ENCODE peak calls at places on chromosomes 7 and 10, in six cellular contexts. K is heart right ventricle, F is upper lobe of right lung, O is colonic mucosa, G is foreskin keratinocyte, C is RWPE1. R is an unnamed sample.

GRCh38 chr10:96025566-96025965 is 17.8 kb upstream of the CCNJ start:
- DNase-seq in K (no peak), F (no peak), O (no peak), G (no peak), C (no peak), R (peak; percentile 6)

GRCh38 chr7:805261-805660 is 27.0 kb upstream of the SUN1 start:
- DNase-seq in K (peak; percentile 54), F (peak; percentile 51), O (peak; percentile 89), G (no peak), C (no peak), R (no peak)

GRCh38 chr7:135510603-135511183 is 791 bp upstream of the CNOT4 start:
- DNase-seq in K (no peak), F (no peak), O (peak; percentile 30), G (no peak), C (peak; percentile 2), R (no peak)

GRCh38 chr10:119502214-119502613 is 40.3 kb downstream of the RGS10 start:
- DNase-seq in K (no peak), F (no peak), O (no peak), G (no peak), C (no peak), R (no peak)

GRCh38 chr10:9076066-9076465 is 1021.6 kb downstream of the GATA3 start:
- DNase-seq in K (no peak), F (no peak), O (no peak), G (no peak), C (no peak), R (no peak)

GRCh38 chr10:124496620-124497019 is 35.0 kb downstream of the LHPP start:
- DNase-seq in K (no peak), F (no peak), O (no peak), G (no peak), C (no peak), R (no peak)

GRCh38 chr10:96565774-96566173 is 21.0 kb downstream of the TM9SF3 start:
- DNase-seq in K (no peak), F (no peak), O (no peak), G (no peak), C (no peak), R (no peak)

GRCh38 chr10:121436630-121437311 is 161.5 kb downstream of the FGFR2 start:
- DNase-seq in K (no peak), F (no peak), O (no peak), G (no peak), C (no peak), R (no peak)

GRCh38 chr7:83410989-83411591 is 237.8 kb downstream of the SEMA3E start:
- DNase-seq in K (no peak), F (no peak), O (no peak), G (no peak), C (peak; percentile 23), R (peak; percentile 9)

DNA sequence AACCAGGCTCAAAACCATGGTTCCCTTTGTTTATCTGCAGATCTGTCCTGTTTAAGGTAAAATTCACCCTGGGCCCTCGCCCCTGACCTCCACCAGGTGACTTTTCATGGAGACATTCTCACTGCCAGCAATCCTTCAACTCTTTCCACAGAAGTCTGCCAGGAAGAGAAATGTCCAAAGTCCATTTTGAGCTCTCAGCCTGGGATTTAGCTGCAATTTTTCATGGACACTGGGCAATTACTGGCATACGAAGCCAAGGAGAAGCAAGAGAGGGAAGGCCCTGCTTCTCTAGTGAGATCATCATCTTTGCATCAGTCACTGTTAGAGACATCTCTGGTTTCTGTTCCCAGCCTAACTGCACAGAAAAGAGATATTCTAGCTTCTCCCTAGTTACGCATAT is 168.7 kb downstream of the SNX10 start:
- DNase-seq in K (no peak), F (no peak), O (no peak), G (no peak), C (no peak), R (no peak)
- H3K27ac ChIP-seq in K (no peak overlapping the region), F (no peak overlapping the region), O (no peak overlapping the region), G (no peak overlapping the region), C (no peak overlapping the region), R (no peak overlapping the region)

DNA sequence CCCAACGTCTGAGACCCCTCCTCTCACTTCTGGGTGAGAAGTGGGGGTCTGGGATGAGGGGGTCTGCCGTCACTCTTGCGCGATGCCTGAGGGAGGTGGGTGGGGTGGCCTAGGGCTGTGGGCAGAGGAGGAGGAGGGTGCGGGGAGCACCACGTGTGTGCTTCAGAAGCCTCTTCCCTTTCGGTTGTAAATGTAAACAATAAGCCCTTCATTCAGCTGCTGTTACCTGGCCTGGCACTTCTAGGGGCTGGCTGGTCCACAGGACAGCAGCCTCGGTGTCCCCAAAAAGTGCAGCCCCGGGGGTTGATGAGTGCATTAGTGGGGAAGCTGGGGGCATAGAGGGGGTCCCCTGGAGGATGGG is 1.4 kb downstream of the CLIP2 start:
- DNase-seq in K (no peak), F (no peak), O (peak; percentile 70), G (no peak), C (no peak), R (no peak)
- H3K27ac ChIP-seq in K (no peak overlapping the region), F (no peak overlapping the region), O (peak overlapping the region; percentile 87), G (no peak overlapping the region), C (peak overlapping the region; percentile 70), R (no peak overlapping the region)

DNA sequence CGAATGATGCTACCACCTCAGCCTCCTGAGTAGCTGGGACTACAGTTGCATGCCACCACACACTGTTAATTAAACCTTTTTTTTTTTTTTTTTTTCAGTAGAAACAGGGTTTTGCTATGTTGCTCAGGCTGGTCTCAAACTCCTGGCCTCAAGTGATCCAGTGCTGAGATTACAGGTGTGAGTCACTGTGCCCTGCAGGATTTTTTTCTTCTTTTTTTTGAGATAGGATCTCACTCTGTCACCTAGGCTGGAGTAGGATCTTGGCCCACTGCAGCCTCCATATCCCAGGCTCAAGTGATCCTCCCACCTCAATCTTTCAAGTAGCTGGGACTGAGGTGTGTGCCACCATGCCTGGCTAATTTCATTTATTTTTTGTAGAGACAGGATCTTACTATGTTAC is 6.4 kb downstream of the ACTA2 start:
- DNase-seq in K (no peak), F (no peak), O (no peak), G (no peak), C (no peak), R (no peak)
- H3K27ac ChIP-seq in K (no peak overlapping the region), F (no peak overlapping the region), O (no peak overlapping the region), G (no peak overlapping the region), C (no peak overlapping the region), R (no peak overlapping the region)

GRCh38 chr7:70416611-70417010 is 715.3 kb upstream of the GALNT17 start:
- DNase-seq in K (no peak), F (no peak), O (no peak), G (no peak), C (no peak), R (no peak)
- H3K27ac ChIP-seq in K (no peak overlapping the region), F (no peak overlapping the region), O (no peak overlapping the region), G (no peak overlapping the region), C (no peak overlapping the region), R (no peak overlapping the region)

GRCh38 chr10:79380918-79381775 is 33.9 kb downstream of the PPIF start:
- DNase-seq in K (no peak), F (peak; percentile 30), O (peak; percentile 20), G (no peak), C (no peak), R (no peak)

GRCh38 chr10:79380125-79380917 is 33.1 kb downstream of the PPIF start:
- DNase-seq in K (no peak), F (no peak), O (peak; percentile 51), G (no peak), C (no peak), R (no peak)

GRCh38 chr10:79378383-79378646 is 31.0 kb downstream of the PPIF start:
- DNase-seq in K (no peak), F (no peak), O (no peak), G (no peak), C (no peak), R (no peak)

GRCh38 chr10:79378647-79379511 is 31.6 kb downstream of the PPIF start:
- DNase-seq in K (no peak), F (no peak), O (peak; percentile 16), G (no peak), C (no peak), R (no peak)

DNA sequence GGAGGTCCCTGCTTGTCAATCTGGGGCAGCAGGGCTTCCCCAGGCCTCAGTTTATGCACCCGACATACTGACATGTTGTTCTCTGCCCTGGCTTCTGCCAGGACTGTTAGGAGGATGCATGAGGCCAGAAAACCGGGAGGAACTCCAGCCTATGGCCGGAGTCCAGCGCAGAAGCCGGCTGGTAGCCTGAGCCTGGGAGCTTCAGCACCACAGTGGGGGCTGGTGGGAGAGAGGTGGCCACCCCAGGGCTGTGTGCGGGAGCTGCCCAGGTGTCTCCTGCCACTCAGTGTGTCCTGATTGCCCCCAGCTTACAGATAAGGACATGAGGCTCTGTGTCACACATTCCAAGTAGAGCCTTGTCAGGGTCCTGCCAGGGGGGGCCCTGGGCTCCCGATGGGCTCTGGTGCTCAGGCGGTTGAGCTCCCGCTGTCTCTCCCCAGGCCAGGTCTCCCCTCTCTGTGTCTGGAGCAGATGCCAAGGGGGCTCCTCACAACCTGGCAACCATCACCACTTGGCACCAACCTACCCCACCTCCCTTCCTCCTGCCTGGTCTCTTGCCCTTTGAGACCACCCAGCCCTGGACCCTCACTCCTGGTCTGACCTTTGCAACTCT is 32.3 kb downstream of the PPIF start:
- DNase-seq in K (no peak), F (no peak), O (peak; percentile 24), G (no peak), C (no peak), R (no peak)
- H3K27ac ChIP-seq in K (no peak overlapping the region), F (peak overlapping the region; percentile 74), O (peak overlapping the region; percentile 42), G (no peak overlapping the region), C (no peak overlapping the region), R (no peak overlapping the region)

DNA sequence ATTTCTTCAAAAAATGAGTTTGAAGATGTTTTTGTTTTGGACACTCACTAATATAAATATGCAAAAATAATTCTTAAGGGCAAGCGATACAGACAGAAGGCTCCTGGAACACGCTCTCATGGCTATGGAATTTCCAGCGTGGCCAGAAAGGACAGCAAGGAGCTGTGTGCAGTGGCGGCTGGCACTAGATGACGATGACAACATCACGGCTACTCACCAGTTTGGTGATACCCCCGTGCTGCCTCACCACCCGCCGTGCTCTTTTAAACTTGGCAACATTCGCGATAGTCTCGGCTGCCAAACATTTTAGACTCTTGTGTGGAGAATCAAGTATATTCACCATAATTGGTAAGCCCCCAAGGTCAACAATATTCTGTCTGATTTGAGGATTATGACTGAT is 54.9 kb downstream of the ODAD2 start:
- DNase-seq in K (no peak), F (no peak), O (no peak), G (no peak), C (no peak), R (no peak)
- H3K27ac ChIP-seq in K (no peak overlapping the region), F (no peak overlapping the region), O (no peak overlapping the region), G (no peak overlapping the region), C (no peak overlapping the region), R (no peak overlapping the region)

GRCh38 chr10:78025685-78026364 is 3.5 kb downstream of the POLR3A start:
- DNase-seq in K (no peak), F (no peak), O (no peak), G (peak; percentile 78), C (peak; percentile 73), R (peak; percentile 77)
- H3K27ac ChIP-seq in K (no peak overlapping the region), F (no peak overlapping the region), O (no peak overlapping the region), G (peak overlapping the region; percentile 54), C (peak overlapping the region; percentile 78), R (peak overlapping the region; percentile 48)

GRCh38 chr7:41916450-41916927 is 213.6 kb upstream of the INHBA start:
- DNase-seq in K (no peak), F (no peak), O (no peak), G (peak; percentile 96), C (peak; percentile 90), R (peak; percentile 89)
- H3K27ac ChIP-seq in K (no peak overlapping the region), F (peak overlapping the region; percentile 14), O (no peak overlapping the region), G (peak overlapping the region; percentile 62), C (peak overlapping the region; percentile 68), R (peak overlapping the region; percentile 69)

R was measured in mammary epithelial cell.